ENCODE peak calls at places on chromosomes 2 and 18, in four cellular contexts. X is fibroblast of villous mesenchyme, H is heart right ventricle, O is right cardiac atrium. U is an unnamed sample.

GRCh38 chr18:42614619-42615293 is 500.7 kb downstream of the RIT2 start:
- DNase-seq in O (no peak), H (no peak), X (peak), U (peak)

GRCh38 chr2:129006901-129007300 is 688.2 kb upstream of the HS6ST1 start:
- DNase-seq in H (no peak), X (no peak), O (no peak), U (no peak)

GRCh38 chr2:83054751-83055150 is 1404.3 kb downstream of the SUCLG1 start:
- DNase-seq in H (no peak), X (no peak), O (no peak), U (no peak)

GRCh38 chr2:16114836-16115235 is 174.5 kb downstream of the MYCN start:
- DNase-seq in X (no peak), O (no peak), H (no peak), U (no peak)

GRCh38 chr2:1716441-1716840 is 27.9 kb downstream of the PXDN start:
- DNase-seq in H (no peak), O (no peak), X (no peak), U (no peak)

GRCh38 chr2:3633089-3633981 is 24.7 kb upstream of the ALLC start:
- DNase-seq in X (peak), H (no peak), O (peak), U (peak)

GRCh38 chr2:10330700-10331032 is 28.0 kb downstream of the HPCAL1 start:
- DNase-seq in H (no peak), X (no peak), O (no peak), U (no peak)

GRCh38 chr2:207470700-207471070 is 59.1 kb upstream of the CREB1 start:
- DNase-seq in O (no peak), X (peak), H (no peak), U (no peak)

GRCh38 chr2:238259085-238260020 is 19.5 kb upstream of the HES6 start:
- DNase-seq in O (no peak), H (peak), X (no peak), U (no peak)

GRCh38 chr18:77622009-77622692 is 372.5 kb downstream of the GALR1 start:
- DNase-seq in O (no peak), X (no peak), H (no peak), U (no peak)

GRCh38 chr2:76721226-76721625 is 801.0 kb downstream of the LRRTM4 start:
- DNase-seq in H (no peak), O (no peak), X (no peak), U (no peak)

GRCh38 chr2:239078128-239078924 is 230.4 kb downstream of the TWIST2 start:
- DNase-seq in O (no peak), H (no peak), X (no peak), U (no peak)

GRCh38 chr2:196584903-196585302 is 54.6 kb upstream of the CCDC150 start:
- DNase-seq in X (no peak), H (no peak), O (no peak), U (no peak)

GRCh38 chr2:170714156-170715061 is 728 bp upstream of the SP5 start:
- DNase-seq in H (peak), O (peak), X (no peak), U (no peak)

GRCh38 chr18:12076424-12077140 is 17.1 kb upstream of the ANKRD62 start:
- DNase-seq in O (peak), X (peak), H (peak), U (peak)

GRCh38 chr2:97868986-97869721 is 126.6 kb downstream of the TMEM131 start:
- DNase-seq in X (peak), O (peak), H (no peak), U (peak)

GRCh38 chr2:3793233-3793632 is 89.9 kb downstream of the DCDC2C start:
- DNase-seq in H (peak), O (no peak), X (no peak), U (no peak)

GRCh38 chr2:181517685-181518301 is 60.6 kb downstream of the ITGA4 start:
- DNase-seq in O (no peak), X (no peak), H (no peak), U (peak)

GRCh38 chr2:237207641-237208040 is 122.0 kb downstream of the COPS8 start:
- DNase-seq in O (peak), X (peak), H (peak), U (peak)

GRCh38 chr2:79327460-79327859 is 167.9 kb upstream of the REG3A start:
- DNase-seq in X (no peak), O (no peak), H (no peak), U (no peak)

GRCh38 chr2:35080231-35080905 is 1275.2 kb upstream of the CRIM1 start:
- DNase-seq in O (no peak), X (no peak), H (no peak), U (no peak)

GRCh38 chr2:183232161-183232865 is 108.1 kb downstream of the NUP35 start:
- DNase-seq in H (no peak), X (peak), O (no peak), U (peak)

GRCh38 chr2:177056540-177056939 is 156.1 kb upstream of the HNRNPA3 start:
- DNase-seq in H (no peak), O (no peak), X (no peak), U (no peak)

GRCh38 chr2:111617299-111617803 is 266.6 kb downstream of the ANAPC1 start:
- DNase-seq in X (peak), O (no peak), H (no peak), U (peak)

GRCh38 chr2:151900261-151900660 is 72.0 kb upstream of the ARL5A start:
- DNase-seq in O (no peak), X (no peak), H (no peak), U (no peak)

GRCh38 chr2:100650151-100650550 is 87.4 kb downstream of the PDCL3 start:
- DNase-seq in H (no peak), O (no peak), X (no peak), U (no peak)

GRCh38 chr2:176614049-176614448 is 344.8 kb downstream of the MTX2 start:
- DNase-seq in H (no peak), X (peak), O (no peak), U (peak)

GRCh38 chr2:190359896-190360376 is 16.5 kb downstream of the INPP1 start:
- DNase-seq in O (peak), H (peak), X (peak), U (peak)
- H3K4me3 ChIP-seq in O (peak), H (peak), X (peak), U (peak)

DNA sequence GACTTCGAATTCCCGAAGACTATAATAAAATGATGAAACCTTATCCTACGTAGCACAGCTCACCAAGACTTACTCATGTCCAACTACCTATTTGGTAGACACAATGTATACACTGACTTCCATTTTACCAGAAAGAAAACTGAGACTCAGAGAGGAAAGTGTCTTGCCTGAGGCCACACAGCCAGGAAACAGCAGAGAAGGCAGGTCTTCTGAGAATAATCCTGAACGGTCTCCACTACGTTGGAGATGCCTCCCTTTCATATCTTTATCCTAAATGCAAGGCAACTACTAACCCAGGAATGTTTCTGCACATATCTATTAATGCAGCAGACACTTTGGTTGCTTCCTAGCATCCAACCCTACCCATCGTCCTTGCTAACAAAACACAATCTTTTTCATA is 11.9 kb upstream of the FABP1 start:
- DNase-seq in H (no peak), O (no peak), X (no peak), U (no peak)
- H3K4me3 ChIP-seq in H (no peak), O (no peak), X (no peak), U (no peak)

GRCh38 chr18:60656563-60656962 is 284.0 kb upstream of the MC4R start:
- DNase-seq in O (no peak), H (no peak), X (no peak), U (no peak)
- H3K4me3 ChIP-seq in O (no peak), H (no peak), X (no peak), U (no peak)

GRCh38 chr18:24940416-24940815 is 411.6 kb downstream of the ZNF521 start:
- DNase-seq in H (no peak), X (no peak), O (no peak), U (no peak)

GRCh38 chr18:24935896-24936295 is 416.1 kb downstream of the ZNF521 start:
- DNase-seq in H (no peak), O (no peak), X (no peak), U (no peak)

GRCh38 chr18:24934231-24934932 is 417.6 kb downstream of the ZNF521 start:
- DNase-seq in X (no peak), H (no peak), O (no peak), U (no peak)

GRCh38 chr18:24935008-24935407 is 417.0 kb downstream of the ZNF521 start:
- DNase-seq in O (no peak), H (no peak), X (no peak), U (no peak)

GRCh38 chr18:24937624-24938285 is 414.2 kb downstream of the ZNF521 start:
- DNase-seq in O (no peak), H (no peak), X (no peak), U (no peak)
- H3K4me3 ChIP-seq in O (no peak), H (no peak), X (no peak), U (no peak)